ENCODE peak calls at places on chromosomes 4 and X, in four cellular contexts. W, S, R and I are unnamed samples.

GRCh38 chr4:8383016-8383415 is 57.5 kb downstream of the ACOX3 start:
- DNase-seq in W (no peak), S (no peak), R (no peak), I (no peak)

GRCh38 chr4:139910106-139910505 is 243.9 kb downstream of the MAML3 start:
- DNase-seq in W (no peak), S (no peak), R (no peak), I (no peak)

GRCh38 chrX:88937616-88938015 is 190.6 kb downstream of the CPXCR1 start:
- DNase-seq in W (no peak), S (no peak), R (no peak), I (no peak)

GRCh38 chr4:65508169-65508568 is 162.1 kb downstream of the EPHA5 start:
- DNase-seq in W (no peak), S (peak), R (no peak), I (peak)

GRCh38 chr4:8846046-8846720 is 25.5 kb downstream of the HMX1 start:
- DNase-seq in W (peak), S (no peak), R (no peak), I (no peak)

GRCh38 chrX:497201-497710 is 110.5 kb upstream of the PPP2R3B start:
- DNase-seq in W (no peak), S (no peak), R (no peak), I (no peak)

GRCh38 chr4:152738812-152739211 is 40.7 kb downstream of the TIGD4 start:
- DNase-seq in W (no peak), S (no peak), R (no peak), I (peak)

GRCh38 chr4:138893991-138894390 is 121.6 kb upstream of the NOCT start:
- DNase-seq in W (no peak), S (no peak), R (no peak), I (no peak)

GRCh38 chrX:107700317-107700774 is 72.0 kb downstream of the PRPS1 start:
- DNase-seq in W (no peak), S (no peak), R (no peak), I (peak)

GRCh38 chrX:139106111-139106510 is 394.6 kb upstream of the FGF13 start:
- DNase-seq in W (no peak), S (no peak), R (no peak), I (peak)

GRCh38 chr4:72418458-72418857 is 150.6 kb downstream of the ADAMTS3 start:
- DNase-seq in W (peak), S (peak), R (peak), I (peak)

GRCh38 chr4:43846111-43846587 is 602.5 kb downstream of the KCTD8 start:
- DNase-seq in W (no peak), S (no peak), R (no peak), I (no peak)

GRCh38 chr4:107252621-107253020 is 216.5 kb upstream of the DKK2 start:
- DNase-seq in W (no peak), S (no peak), R (no peak), I (no peak)

GRCh38 chrX:43655151-43655676 is 885 bp upstream of the MAOA start:
- DNase-seq in W (no peak), S (no peak), R (peak), I (peak)

GRCh38 chr4:153758136-153758535 is 1.7 kb downstream of the RNF175 start:
- DNase-seq in W (no peak), S (no peak), R (no peak), I (no peak)

GRCh38 chr4:95068401-95068800 is 310.6 kb downstream of the BMPR1B start:
- DNase-seq in W (no peak), S (no peak), R (no peak), I (no peak)

GRCh38 chr4:183431614-183432013 is 12.8 kb upstream of the CDKN2AIP start:
- DNase-seq in W (no peak), S (no peak), R (peak), I (no peak)

GRCh38 chrX:155086202-155086840 is 15.0 kb downstream of the BRCC3 start:
- DNase-seq in W (no peak), S (no peak), R (peak), I (peak)

GRCh38 chrX:119574394-119575266 is at the start of gene UBE2A:
- DNase-seq in W (peak), S (peak), R (peak), I (peak)
- TF ChIP-seq CTCF in W (peak), S (peak), R (peak), I (peak)

GRCh38 chrX:132373610-132374009 is 115.2 kb downstream of the MBNL3 start:
- DNase-seq in W (no peak), S (no peak), R (no peak), I (peak)

DNA sequence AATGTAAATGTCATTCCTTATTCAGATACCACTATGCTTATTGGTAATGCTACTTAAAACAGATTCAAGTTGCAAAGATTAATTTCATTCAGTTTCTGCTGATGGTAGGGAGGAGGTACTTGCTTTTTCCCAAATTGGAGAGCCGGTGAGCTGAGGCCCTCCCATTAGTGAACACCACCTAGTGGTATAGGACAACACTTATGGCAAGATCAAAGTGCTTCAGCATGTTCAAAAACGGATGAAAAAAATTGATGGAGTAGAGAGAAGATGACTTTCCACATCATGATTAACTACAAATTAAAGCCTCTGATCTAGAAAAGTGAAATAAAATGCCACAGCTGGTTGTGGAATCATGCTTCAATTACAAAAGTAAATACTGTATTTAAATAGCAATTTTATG is 112.9 kb downstream of the MBNL3 start:
- DNase-seq in W (no peak), S (no peak), R (no peak), I (peak)
- TF ChIP-seq CTCF in W (no peak), S (peak), R (no peak), I (peak)

GRCh38 chrX:57752866-57753265 is 72.8 kb upstream of the NLRP2B start:
- DNase-seq in W (no peak), S (no peak), R (no peak), I (no peak)
- TF ChIP-seq CTCF in W (no peak), S (no peak), R (no peak), I (no peak)

DNA sequence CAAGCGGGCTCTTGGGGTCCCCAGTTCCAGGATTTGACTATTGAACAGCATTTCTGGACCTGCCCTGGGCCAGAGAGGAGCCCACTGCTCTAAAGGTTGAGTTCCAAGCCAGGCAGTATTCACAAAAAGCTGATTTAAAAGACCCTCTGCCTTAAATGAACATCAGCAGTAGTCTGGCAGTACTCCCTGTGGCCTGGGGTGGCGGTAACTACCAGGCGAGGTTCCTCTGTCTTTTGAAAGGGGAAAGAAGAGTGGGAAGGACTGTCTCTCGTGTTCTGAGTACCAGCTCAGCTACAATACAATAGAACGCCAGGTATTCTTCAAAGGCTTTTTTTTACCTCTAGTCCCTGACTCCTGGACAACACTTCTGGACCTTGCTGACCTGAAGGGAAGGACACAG is 456.4 kb upstream of the TEX13C start:
- DNase-seq in W (no peak), S (no peak), R (no peak), I (no peak)
- TF ChIP-seq CTCF in W (no peak), S (no peak), R (no peak), I (no peak)

GRCh38 chr4:189096717-189097116 is 844.0 kb upstream of the FRG1 start:
- DNase-seq in W (no peak), S (no peak), R (no peak), I (no peak)
- TF ChIP-seq CTCF in W (no peak), S (no peak), R (no peak), I (peak)

GRCh38 chrX:134373736-134374135 is 86.2 kb upstream of the HPRT1 start:
- DNase-seq in W (no peak), S (no peak), R (no peak), I (peak)

GRCh38 chrX:134375691-134376090 is 84.3 kb upstream of the HPRT1 start:
- DNase-seq in W (no peak), S (no peak), R (no peak), I (no peak)

GRCh38 chrX:134374910-134375309 is 85.1 kb upstream of the HPRT1 start:
- DNase-seq in W (no peak), S (no peak), R (no peak), I (no peak)

GRCh38 chrX:134374294-134374693 is 85.7 kb upstream of the HPRT1 start:
- DNase-seq in W (no peak), S (no peak), R (no peak), I (peak)

DNA sequence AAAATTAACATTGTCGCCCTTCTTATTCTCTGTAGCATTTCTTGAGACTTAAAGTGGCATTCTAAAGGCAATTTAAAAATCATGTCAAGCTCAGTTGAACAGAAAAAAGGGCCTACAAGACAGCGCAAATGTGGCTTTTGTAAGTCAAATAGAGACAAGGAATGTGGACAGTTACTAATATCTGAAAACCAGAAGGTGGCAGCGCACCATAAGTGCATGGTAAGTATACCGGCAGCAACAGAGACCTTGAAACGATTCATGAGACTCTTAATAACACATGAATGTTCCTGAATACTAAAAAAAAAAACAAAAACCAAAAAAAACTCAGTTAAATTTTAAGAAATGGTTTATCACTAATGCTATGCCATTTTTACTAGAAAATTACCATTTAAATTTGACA is 82.4 kb upstream of the HPRT1 start:
- DNase-seq in W (no peak), S (no peak), R (no peak), I (peak)
- TF ChIP-seq CTCF in W (peak), S (peak), R (no peak), I (peak)

DNA sequence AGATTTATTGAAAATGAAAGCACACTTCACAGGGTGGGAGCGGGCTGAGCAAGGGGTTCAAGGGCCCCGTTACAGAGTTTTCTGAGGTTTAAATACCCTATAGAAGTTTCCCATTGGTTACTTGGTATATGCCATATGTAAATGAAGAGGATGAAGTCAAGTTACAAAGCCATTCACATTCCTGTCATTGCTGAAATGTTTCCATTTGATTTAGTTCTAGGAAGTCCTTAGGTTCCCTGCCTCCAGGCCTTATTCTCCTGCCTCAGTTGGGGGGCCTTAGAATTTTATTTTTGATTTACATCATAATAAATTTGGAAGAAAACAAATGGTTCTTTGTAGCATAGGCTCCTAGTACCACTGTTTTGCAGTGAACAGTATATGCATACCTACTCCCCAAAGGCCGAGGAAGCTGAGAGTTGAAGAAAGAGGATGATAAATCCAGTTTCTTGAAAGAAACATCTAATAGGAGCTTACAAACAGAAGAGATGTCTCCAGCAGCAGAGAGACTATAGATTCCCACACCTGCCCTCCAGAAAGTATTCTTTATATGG is 31.8 kb downstream of the SERTM2 start:
- DNase-seq in W (no peak), S (no peak), R (no peak), I (no peak)
- TF ChIP-seq CTCF in W (no peak), S (no peak), R (no peak), I (no peak)

DNA sequence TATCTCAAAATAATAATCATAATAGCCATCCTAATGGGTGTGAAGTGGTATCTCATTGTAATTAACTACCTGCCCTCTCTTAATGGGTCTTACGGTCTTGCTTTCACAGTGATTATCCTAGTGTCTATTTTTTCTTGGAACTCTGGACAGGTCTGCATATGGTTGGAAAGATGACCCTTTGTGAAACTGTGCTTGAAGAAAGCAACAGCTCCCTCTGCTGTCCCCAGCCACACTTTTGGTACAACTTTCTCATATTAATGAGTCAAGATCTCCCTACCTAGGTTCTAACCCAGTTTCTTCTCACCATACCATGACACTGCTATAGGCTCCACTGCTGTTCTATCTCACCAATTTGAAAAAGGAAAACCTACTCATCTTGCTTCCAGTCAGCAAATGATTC is 2.4 kb downstream of the TFDP3 start:
- DNase-seq in W (no peak), S (no peak), R (peak), I (peak)
- TF ChIP-seq CTCF in W (peak), S (peak), R (peak), I (peak)